ENCODE peak calls at places on chromosomes 13 and 19, in ten cellular contexts. V, S, O, E, F, A, T, X, U and D are unnamed samples.

GRCh38 chr13:94332360-94333040 is 147.0 kb downstream of the DCT start:
- DNase-seq in V (no peak), S (no peak), O (no peak), E (no peak), F (no peak), A (no peak), T (no peak), X (no peak), U (no peak), D (no peak)

GRCh38 chr19:49772850-49773432 is 6.1 kb downstream of the AP2A1 start:
- DNase-seq in V (no peak), S (no peak), O (no peak), E (no peak), F (no peak), A (no peak), T (no peak), X (no peak), U (no peak), D (no peak)

GRCh38 chr13:41462427-41462826 is 5.1 kb downstream of the RGCC start:
- DNase-seq in V (no peak), S (no peak), O (no peak), E (no peak), F (no peak), A (no peak), T (no peak), X (no peak), U (no peak), D (no peak)

GRCh38 chr19:33891773-33892172 is 95.1 kb downstream of the KCTD15 start:
- DNase-seq in V (no peak), S (no peak), O (no peak), E (no peak), F (no peak), A (no peak), T (no peak), X (no peak), U (no peak), D (no peak)

GRCh38 chr19:18157465-18158063 is 4.6 kb downstream of the PIK3R2 start:
- DNase-seq in V (no peak), S (no peak), O (peak; percentile 79), E (no peak), F (no peak), A (no peak), T (no peak), X (no peak), U (no peak), D (no peak)

GRCh38 chr13:95710313-95710712 is 33.4 kb downstream of the DNAJC3 start:
- DNase-seq in V (peak; percentile 50), S (no peak), O (no peak), E (no peak), F (no peak), A (no peak), T (no peak), X (no peak), U (no peak), D (no peak)

GRCh38 chr19:43708716-43709115 is 7.2 kb upstream of the IRGC start:
- DNase-seq in V (no peak), S (no peak), O (no peak), E (no peak), F (no peak), A (no peak), T (no peak), X (no peak), U (no peak), D (no peak)

GRCh38 chr13:32178763-32179162 is 136.4 kb downstream of the ZAR1L start:
- DNase-seq in V (no peak), S (no peak), O (no peak), E (no peak), F (no peak), A (no peak), T (no peak), X (no peak), U (no peak), D (no peak)

GRCh38 chr19:8004723-8005513 is 523 bp downstream of the ELAVL1 start:
- DNase-seq in V (peak; percentile 19), S (peak; percentile 18), O (no peak), E (peak; percentile 53), F (no peak), A (no peak), T (no peak), X (no peak), U (no peak), D (no peak)

GRCh38 chr13:78241278-78241919 is 322.8 kb upstream of the EDNRB start:
- DNase-seq in V (peak; percentile 51), S (no peak), O (peak; percentile 78), E (peak; percentile 71), F (peak; percentile 43), A (no peak), T (no peak), X (no peak), U (no peak), D (no peak)

GRCh38 chr19:41997851-41998229 is 3.8 kb upstream of the ATP1A3 start:
- DNase-seq in V (no peak), S (no peak), O (no peak), E (no peak), F (no peak), A (no peak), T (no peak), X (no peak), U (no peak), D (no peak)

GRCh38 chr13:110702591-110703526 is 3.1 kb downstream of the CARS2 start:
- DNase-seq in V (no peak), S (no peak), O (no peak), E (peak; percentile 15), F (no peak), A (no peak), T (no peak), X (no peak), U (peak; percentile 74), D (no peak)

GRCh38 chr13:46684287-46685001 is 112.5 kb downstream of the ESD start:
- DNase-seq in V (no peak), S (no peak), O (peak; percentile 69), E (peak; percentile 79), F (no peak), A (no peak), T (no peak), X (no peak), U (no peak), D (no peak)

GRCh38 chr13:98476538-98476966 is 100.4 kb downstream of the STK24 start:
- DNase-seq in V (peak; percentile 82), S (peak; percentile 89), O (no peak), E (no peak), F (peak; percentile 71), A (peak; percentile 90), T (no peak), X (peak; percentile 57), U (peak; percentile 92), D (no peak)

GRCh38 chr13:96003304-96003703 is 49.9 kb downstream of the UGGT2 start:
- DNase-seq in V (peak; percentile 28), S (no peak), O (no peak), E (no peak), F (no peak), A (no peak), T (no peak), X (no peak), U (no peak), D (no peak)

GRCh38 chr19:33639034-33639681 is 17.4 kb downstream of the CHST8 start:
- DNase-seq in V (no peak), S (no peak), O (no peak), E (no peak), F (peak; percentile 12), A (no peak), T (peak; percentile 45), X (no peak), U (peak; percentile 51), D (no peak)

GRCh38 chr19:36916991-36917390 is 859 bp downstream of the ZNF568 start:
- DNase-seq in V (no peak), S (no peak), O (peak; percentile 11), E (peak; percentile 6), F (no peak), A (no peak), T (no peak), X (no peak), U (no peak), D (no peak)

DNA sequence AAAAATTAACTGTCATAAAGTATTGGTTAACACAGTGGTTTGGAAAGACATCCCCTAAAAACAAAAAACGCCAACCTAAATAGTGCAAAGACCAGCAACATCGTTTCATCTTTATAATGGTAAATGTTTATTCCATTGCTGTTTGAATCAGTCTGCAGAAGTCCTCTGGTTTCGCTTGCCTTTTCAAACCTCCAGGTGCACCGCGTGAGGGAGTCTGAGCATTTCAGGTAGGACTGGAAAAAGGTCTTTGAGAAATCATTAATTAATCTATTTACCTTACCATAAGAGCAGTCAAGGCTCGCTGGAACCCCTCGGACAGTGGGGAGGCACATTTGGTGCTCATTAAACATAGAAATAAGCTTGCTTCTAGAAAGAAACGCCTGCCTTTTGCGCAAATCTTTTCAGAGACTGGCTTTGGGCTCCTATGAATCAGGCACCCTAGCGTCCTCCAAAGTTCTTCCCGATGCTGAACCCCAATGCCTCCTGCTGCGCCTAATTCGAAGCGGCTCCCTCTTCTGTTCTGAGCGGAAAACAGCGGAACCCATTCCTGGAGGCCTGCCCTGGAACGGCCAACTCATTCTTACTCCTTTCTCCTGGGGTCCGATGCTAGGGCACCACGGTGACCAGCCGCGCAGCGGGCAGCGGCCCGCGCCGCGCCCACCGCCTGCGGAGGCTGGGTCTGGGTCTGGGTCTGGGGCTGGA is 942 bp upstream of the MTUS2 start:
- DNase-seq in V (peak; percentile 6), S (no peak), O (peak; percentile 68), E (peak; percentile 57), F (no peak), A (no peak), T (no peak), X (no peak), U (no peak), D (no peak)
- TF ChIP-seq CTCF in V (peak; percentile 6), S (no peak), O (no peak), E (no peak), F (no peak), A (no peak), T (no peak), X (no peak), U (no peak), D (no peak)

DNA sequence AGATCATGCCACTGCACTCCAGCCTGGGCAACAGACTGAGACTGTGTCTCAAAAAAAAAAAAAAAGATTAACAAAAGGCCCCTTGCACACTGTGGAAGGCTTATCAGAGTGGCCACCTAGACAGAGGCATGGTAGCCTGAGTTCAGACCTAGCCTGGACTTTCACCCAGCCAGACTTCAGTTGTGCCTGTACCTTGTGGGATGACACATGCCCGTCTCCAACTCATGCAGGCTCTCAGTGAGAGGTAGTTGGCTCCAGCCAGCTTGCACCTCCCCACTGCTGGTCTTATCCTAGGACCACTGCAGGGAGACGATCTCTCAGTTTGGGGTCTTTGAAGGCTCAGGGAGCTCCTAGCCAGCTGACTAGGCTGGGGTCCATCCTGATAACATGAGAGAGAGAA is 52.2 kb downstream of the GATAD2A start:
- DNase-seq in V (no peak), S (no peak), O (no peak), E (no peak), F (peak; percentile 20), A (no peak), T (no peak), X (no peak), U (peak; percentile 29), D (no peak)
- H3K4me1 ChIP-seq in V (peaks cover 19% of the 10 kb centered on the region), S (peaks cover 11% of the 10 kb centered on the region), O (peaks cover 37% of the 10 kb centered on the region), E (peaks cover 30% of the 10 kb centered on the region), F (peaks cover 67% of the 10 kb centered on the region), A (peaks cover 70% of the 10 kb centered on the region), T (peaks cover 55% of the 10 kb centered on the region), X (peaks cover 47% of the 10 kb centered on the region), U (peaks cover 66% of the 10 kb centered on the region), D (peaks cover 44% of the 10 kb centered on the region)

GRCh38 chr19:1112254-1113208 is 8.7 kb downstream of the GPX4 start:
- DNase-seq in V (no peak), S (no peak), O (peak; percentile 55), E (peak; percentile 31), F (peak; percentile 82), A (no peak), T (no peak), X (no peak), U (peak; percentile 80), D (no peak)
- H3K27ac ChIP-seq in V (no peak overlapping the region), S (peak overlapping the region; percentile 64), O (no peak overlapping the region), E (peak overlapping the region; percentile 80), F (peak overlapping the region; percentile 56), A (no peak overlapping the region), T (peak overlapping the region; percentile 65), X (peak overlapping the region; percentile 76), U (no peak overlapping the region), D (peak overlapping the region; percentile 22)

GRCh38 chr19:13089139-13089856 is 13.4 kb downstream of the LYL1 start:
- DNase-seq in V (peak; percentile 43), S (no peak), O (peak; percentile 61), E (no peak), F (no peak), A (no peak), T (no peak), X (no peak), U (no peak), D (no peak)
- TF ChIP-seq CTCF in V (peak; percentile 54), S (peak; percentile 12), O (peak; percentile 55), E (peak; percentile 20), F (no peak), A (peak; percentile 57), T (peak; percentile 42), X (peak; percentile 32), U (peak; percentile 15), D (peak; percentile 46)